ENCODE peak calls at places on chromosomes 2 and 18, in ten cellular contexts. M, S, U, E, R, I, B, L, A and H are unnamed samples. For H3K36me3, the result is how much of the 10 kb centered on the place peaks cover.

GRCh38 chr2:48906640-48907039 is 151.1 kb upstream of the LHCGR start:
- DNase-seq in S (no peak), R (no peak), M (no peak), I (no peak), B (no peak), A (no peak), U (no peak), E (no peak), L (no peak), H (peak)

GRCh38 chr2:231686192-231687100 is 21.9 kb upstream of the PTMA start:
- DNase-seq in B (no peak), E (no peak), U (no peak), A (no peak), L (no peak), S (no peak), I (no peak), M (peak), R (no peak), H (no peak)

GRCh38 chr2:190996338-190996946 is 17.5 kb downstream of the STAT1 start:
- DNase-seq in B (no peak), S (peak), E (no peak), R (peak), A (peak), U (peak), I (no peak), M (no peak), L (peak), H (peak)

GRCh38 chr2:239014458-239014857 is 166.6 kb downstream of the TWIST2 start:
- DNase-seq in S (no peak), M (no peak), E (no peak), I (peak), B (no peak), A (no peak), L (no peak), R (no peak), U (no peak), H (no peak)

GRCh38 chr2:55047677-55048299 is 2.5 kb downstream of the RTN4 start:
- DNase-seq in U (peak), S (no peak), L (peak), I (no peak), E (peak), A (no peak), B (no peak), R (peak), M (no peak), H (peak)

GRCh38 chr2:210562136-210563080 is 6.0 kb downstream of the CPS1 start:
- DNase-seq in M (no peak), L (no peak), E (no peak), B (no peak), A (no peak), U (no peak), R (no peak), I (no peak), S (no peak), H (no peak)

GRCh38 chr18:49464718-49465598 is 4.5 kb upstream of the DYM start:
- DNase-seq in S (no peak), L (peak), I (no peak), E (no peak), B (no peak), A (peak), R (no peak), U (no peak), M (no peak), H (peak)

GRCh38 chr2:23435250-23436035 is 50.5 kb downstream of the KLHL29 start:
- DNase-seq in B (no peak), L (no peak), S (peak), E (no peak), A (no peak), U (no peak), I (no peak), R (no peak), M (peak), H (no peak)

GRCh38 chr2:169462896-169463695 is 16.2 kb upstream of the BBS5 start:
- DNase-seq in M (no peak), S (peak), U (peak), I (no peak), B (no peak), A (no peak), R (no peak), L (peak), E (no peak), H (no peak)

GRCh38 chr2:152380261-152381055 is 45.5 kb downstream of the FMNL2 start:
- DNase-seq in B (no peak), E (no peak), A (no peak), I (no peak), L (peak), U (no peak), M (no peak), S (no peak), R (no peak), H (no peak)

GRCh38 chr18:45416168-45416567 is 199.1 kb upstream of the SLC14A2 start:
- DNase-seq in M (no peak), U (no peak), E (no peak), B (peak), S (no peak), L (no peak), I (no peak), R (peak), A (peak), H (no peak)

GRCh38 chr2:95728878-95729511 is 137.2 kb downstream of the TRIM43 start:
- DNase-seq in U (peak), M (no peak), B (peak), A (peak), L (peak), E (peak), S (peak), I (peak), R (no peak), H (peak)

GRCh38 chr2:74873678-74874640 is 40.0 kb downstream of the HK2 start:
- DNase-seq in E (no peak), U (no peak), A (no peak), B (no peak), R (no peak), I (no peak), L (no peak), M (no peak), S (no peak), H (no peak)

GRCh38 chr2:74872310-74872923 is 38.5 kb downstream of the HK2 start:
- DNase-seq in L (peak), E (no peak), R (no peak), B (no peak), U (no peak), I (no peak), M (no peak), A (no peak), S (no peak), H (no peak)

GRCh38 chr2:74873041-74873440 is 39.1 kb downstream of the HK2 start:
- DNase-seq in L (no peak), U (no peak), E (no peak), I (no peak), A (no peak), R (no peak), M (no peak), B (no peak), S (no peak), H (no peak)

GRCh38 chr2:74869522-74869921 is 35.6 kb downstream of the HK2 start:
- DNase-seq in L (no peak), B (no peak), S (no peak), A (no peak), E (no peak), R (no peak), U (no peak), I (no peak), M (no peak), H (no peak)

GRCh38 chr2:74871414-74871813 is 37.5 kb downstream of the HK2 start:
- DNase-seq in A (no peak), I (no peak), S (no peak), B (no peak), L (no peak), E (no peak), R (no peak), U (no peak), M (no peak), H (no peak)
- H3K36me3 ChIP-seq in A (under half), I (under half), S (under half), B (under half), L (under half), E (under half), R (under half), U (half or more), M (under half), H (under half)

DNA sequence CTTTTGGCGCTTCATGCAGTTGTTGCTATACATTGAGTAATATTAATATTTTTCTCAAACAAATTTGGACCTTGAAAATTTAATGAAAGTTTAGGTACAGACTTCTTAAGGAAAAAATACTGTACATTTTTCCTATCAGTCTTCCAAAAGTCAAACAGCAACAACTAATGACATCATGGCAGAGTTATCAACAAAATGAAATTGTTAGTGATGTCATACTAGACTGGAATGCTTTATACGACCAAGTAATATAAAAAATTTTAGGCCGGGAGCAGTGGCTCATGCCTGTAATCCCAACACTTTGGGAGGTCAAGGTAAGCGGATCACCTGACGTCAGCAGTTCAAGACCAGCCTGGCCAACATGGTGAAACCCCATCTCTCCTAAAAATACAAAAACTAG is 12.0 kb upstream of the STPG4 start:
- DNase-seq in U (no peak), S (no peak), M (no peak), A (no peak), E (no peak), I (no peak), B (no peak), R (no peak), L (peak), H (no peak)
- H3K36me3 ChIP-seq in U (half or more), S (half or more), M (half or more), A (under half), E (under half), I (under half), B (under half), R (under half), L (half or more), H (half or more)

GRCh38 chr2:109439315-109439714 is 174.5 kb downstream of the SEPTIN10 start:
- DNase-seq in U (no peak), A (no peak), S (no peak), R (no peak), I (peak), B (no peak), E (no peak), M (no peak), L (no peak), H (no peak)
- H3K36me3 ChIP-seq in U (under half), A (under half), S (under half), R (under half), I (under half), B (under half), E (under half), M (under half), L (under half), H (under half)

DNA sequence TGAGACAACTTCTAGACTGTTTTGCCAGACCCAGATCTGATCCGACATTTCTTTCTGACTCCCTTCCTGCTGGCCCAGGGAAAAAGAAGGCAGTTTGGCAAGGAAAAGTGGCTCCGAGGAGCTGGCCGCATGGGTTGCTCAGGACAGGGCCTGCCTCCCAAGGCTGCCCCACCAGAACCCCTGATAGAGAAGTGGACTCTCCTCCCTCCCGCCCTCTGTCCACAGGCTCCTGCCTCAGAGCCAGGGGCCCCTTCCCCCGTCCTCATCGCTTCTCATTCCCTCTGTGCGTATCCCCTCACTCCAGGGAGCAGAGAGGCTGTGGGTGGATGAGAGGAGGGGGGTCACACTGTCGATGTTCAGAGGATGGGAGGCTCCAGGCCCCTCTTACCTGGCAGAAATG is 110.2 kb downstream of the TNS1 start:
- DNase-seq in R (no peak), A (no peak), I (peak), M (no peak), L (no peak), S (no peak), E (no peak), U (no peak), B (no peak), H (no peak)
- H3K36me3 ChIP-seq in R (under half), A (under half), I (half or more), M (half or more), L (half or more), S (half or more), E (under half), U (half or more), B (under half), H (under half)

DNA sequence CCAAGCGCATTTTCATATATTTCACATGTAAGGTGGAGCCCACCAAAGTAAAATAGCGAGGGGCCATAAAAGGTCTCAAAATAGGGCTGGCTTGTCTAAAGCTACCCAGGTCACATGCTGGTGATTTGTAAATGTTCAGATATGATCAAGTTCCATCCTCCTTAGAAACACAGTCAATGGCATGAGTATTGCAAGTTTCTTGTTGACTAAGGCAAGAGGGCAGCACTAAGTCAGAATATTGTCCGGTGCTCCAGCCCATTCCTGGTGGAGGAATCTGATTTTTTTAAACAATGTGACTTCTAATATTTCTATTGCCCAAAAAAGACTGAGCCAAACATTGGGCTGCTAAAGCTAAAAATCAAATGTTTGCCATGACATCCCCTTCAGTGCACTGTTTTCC is 85.1 kb downstream of the LAMA1 start:
- DNase-seq in U (no peak), S (no peak), M (no peak), L (no peak), R (no peak), I (no peak), A (no peak), E (no peak), B (no peak), H (no peak)
- H3K36me3 ChIP-seq in U (under half), S (under half), M (under half), L (under half), R (under half), I (under half), A (under half), E (under half), B (under half), H (under half)